ENCODE peak calls at places on chromosome 2, in four cellular contexts. Z, I, C and V are unnamed samples. For H3K4me1, the result is how much of the 10 kb centered on the place peaks cover.

GRCh38 chr2:37617119-37617892 is 54.1 kb downstream of the CDC42EP3 start:
- DNase-seq in Z (no peak), I (no peak), C (no peak), V (no peak)

GRCh38 chr2:85255456-85255812 is 72.4 kb downstream of the TGOLN2 start:
- DNase-seq in Z (no peak), I (no peak), C (peak), V (peak)

GRCh38 chr2:181697571-181697970 is 17.3 kb upstream of the NEUROD1 start:
- DNase-seq in Z (no peak), I (no peak), C (no peak), V (no peak)

GRCh38 chr2:48315847-48316194 is 214.1 kb upstream of the STON1 start:
- DNase-seq in Z (peak), I (no peak), C (no peak), V (peak)

GRCh38 chr2:137924019-137924418 is 40.3 kb upstream of the HNMT start:
- DNase-seq in Z (no peak), I (no peak), C (no peak), V (no peak)

GRCh38 chr2:38602136-38602731 is 494 bp downstream of the HNRNPLL start:
- DNase-seq in Z (no peak), I (peak), C (peak), V (peak)

GRCh38 chr2:27208486-27209050 is 3.3 kb upstream of the ATRAID start:
- DNase-seq in Z (no peak), I (no peak), C (no peak), V (no peak)

GRCh38 chr2:219625179-219625578 is 2.3 kb upstream of the SLC4A3 start:
- DNase-seq in Z (no peak), I (no peak), C (no peak), V (no peak)

GRCh38 chr2:71932780-71933466 is 214.7 kb downstream of the CYP26B1 start:
- DNase-seq in Z (no peak), I (no peak), C (no peak), V (no peak)

GRCh38 chr2:75140288-75140687 is 59.0 kb downstream of the TACR1 start:
- DNase-seq in Z (no peak), I (no peak), C (no peak), V (no peak)

GRCh38 chr2:220707261-220707660 is 864.8 kb downstream of the EPHA4 start:
- DNase-seq in Z (peak), I (no peak), C (no peak), V (no peak)

GRCh38 chr2:37589298-37589697 is 82.1 kb downstream of the CDC42EP3 start:
- DNase-seq in Z (peak), I (no peak), C (no peak), V (no peak)

GRCh38 chr2:17960925-17961324 is 82.5 kb downstream of the KCNS3 start:
- DNase-seq in Z (no peak), I (no peak), C (no peak), V (no peak)
- H3K4me1 ChIP-seq in Z (under half), I (under half), C (under half), V (under half)

GRCh38 chr2:157420771-157421323 is 23.0 kb downstream of the CYTIP start:
- DNase-seq in Z (no peak), I (no peak), C (no peak), V (no peak)

GRCh38 chr2:157424374-157424773 is 19.5 kb downstream of the CYTIP start:
- DNase-seq in Z (no peak), I (no peak), C (no peak), V (no peak)

GRCh38 chr2:157419031-157419580 is 24.8 kb downstream of the CYTIP start:
- DNase-seq in Z (no peak), I (no peak), C (peak), V (no peak)

GRCh38 chr2:157421964-157422363 is 21.9 kb downstream of the CYTIP start:
- DNase-seq in Z (no peak), I (no peak), C (no peak), V (no peak)

GRCh38 chr2:157421377-157421944 is 22.4 kb downstream of the CYTIP start:
- DNase-seq in Z (no peak), I (no peak), C (no peak), V (no peak)
- H3K4me1 ChIP-seq in Z (under half), I (under half), C (under half), V (under half)

DNA sequence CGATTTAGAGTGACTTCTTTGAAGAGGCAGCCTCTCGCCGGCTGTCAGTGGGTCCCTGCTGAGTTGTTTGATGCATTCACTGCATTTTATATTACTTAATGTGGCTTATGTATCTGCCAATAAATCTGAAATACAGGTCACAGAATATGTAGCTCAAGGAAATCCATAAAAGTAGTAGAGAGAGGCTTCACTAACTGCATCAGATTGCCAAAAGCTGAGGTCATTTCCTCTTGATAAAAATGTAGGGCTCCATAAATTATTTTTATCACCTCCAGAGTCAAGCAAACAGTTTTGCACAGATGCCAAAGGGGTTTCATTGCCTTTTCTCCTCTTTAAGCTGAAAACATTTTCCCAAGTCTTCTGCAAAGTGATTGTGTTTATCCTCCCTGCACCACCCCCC is 36.5 kb upstream of the CCDC93 start:
- DNase-seq in Z (peak), I (no peak), C (no peak), V (no peak)
- H3K4me1 ChIP-seq in Z (under half), I (under half), C (under half), V (under half)

GRCh38 chr2:201347154-201347553 is 10.0 kb downstream of the FLACC1 start:
- DNase-seq in Z (no peak), I (no peak), C (no peak), V (no peak)
- H3K4me1 ChIP-seq in Z (under half), I (under half), C (under half), V (under half)

GRCh38 chr2:174022431-174022830 is 57.3 kb upstream of the SP3 start:
- DNase-seq in Z (no peak), I (no peak), C (no peak), V (no peak)
- H3K4me1 ChIP-seq in Z (under half), I (under half), C (under half), V (under half)

GRCh38 chr2:64065516-64065915 is 46.3 kb upstream of the VPS54 start:
- DNase-seq in Z (no peak), I (no peak), C (no peak), V (no peak)
- H3K4me1 ChIP-seq in Z (under half), I (under half), C (under half), V (under half)